ENCODE peak calls at places on chromosomes 11 and 22, in seven cellular contexts. M, H, E, C, L, F and G are unnamed samples.

GRCh38 chr11:69195819-69196218 is 40.1 kb downstream of the SMIM38 start:
- DNase-seq in M (no peak), C (no peak), E (no peak), H (no peak), L (no peak), F (no peak), G (no peak)

GRCh38 chr11:119790476-119790875 is 61.5 kb upstream of the NECTIN1 start:
- DNase-seq in C (no peak), F (no peak), H (no peak), L (no peak), M (no peak), E (no peak), G (no peak)

GRCh38 chr11:105137286-105137685 is 2.3 kb downstream of the CARD18 start:
- DNase-seq in H (no peak), L (no peak), M (no peak), E (no peak), C (no peak), F (no peak), G (no peak)

GRCh38 chr11:14898286-14899086 is 6.5 kb upstream of the CYP2R1 start:
- DNase-seq in M (no peak), C (no peak), E (no peak), H (no peak), F (no peak), L (no peak), G (no peak)

GRCh38 chr11:132874638-132875037 is 657.7 kb downstream of the OPCML start:
- DNase-seq in C (no peak), M (no peak), E (no peak), F (no peak), L (no peak), H (no peak), G (no peak)

GRCh38 chr11:101456812-101457211 is 127.0 kb downstream of the TRPC6 start:
- DNase-seq in L (no peak), H (no peak), E (no peak), F (no peak), M (no peak), C (no peak), G (no peak)

GRCh38 chr22:48366591-48366990 is 1461.1 kb downstream of the BRD1 start:
- DNase-seq in M (no peak), C (no peak), E (no peak), F (no peak), L (no peak), H (no peak), G (no peak)

GRCh38 chr11:9090488-9091043 is 833 bp downstream of the SCUBE2 start:
- DNase-seq in M (no peak), F (no peak), E (no peak), L (no peak), C (no peak), H (no peak), G (no peak)

GRCh38 chr11:88579466-88579865 is 241.9 kb upstream of the CTSC start:
- DNase-seq in E (no peak), L (no peak), M (no peak), H (no peak), F (no peak), C (no peak), G (no peak)